ENCODE peak calls at places on chromosomes 2 and 18, in five cellular contexts. W is iris pigment epithelial cell, Q is coronary artery, Z is right cardiac atrium, V is HL-60. G is an unnamed sample.

GRCh38 chr2:101986804-101987740 is 4.7 kb upstream of the IL1R2 start:
- DNase-seq in W (no peak), Q (no peak), Z (no peak), V (no peak), G (no peak)

GRCh38 chr2:229490167-229490566 is 219.1 kb upstream of the PID1 start:
- DNase-seq in W (no peak), Q (no peak), Z (no peak), V (no peak), G (no peak)

GRCh38 chr18:54387631-54388030 is 29.9 kb downstream of the C18orf54 start:
- DNase-seq in W (no peak), Q (no peak), Z (no peak), V (no peak), G (no peak)

GRCh38 chr2:101516833-101517690 is 42.1 kb upstream of the RFX8 start:
- DNase-seq in W (peak; percentile 92), Q (no peak), Z (no peak), V (peak; percentile 84), G (peak; percentile 86)

GRCh38 chr2:129907256-129907973 is 72.1 kb upstream of the RAB6C start:
- DNase-seq in W (no peak), Q (peak; percentile 45), Z (no peak), V (no peak), G (no peak)

GRCh38 chr2:211833582-211834279 is 704.9 kb downstream of the ERBB4 start:
- DNase-seq in W (no peak), Q (no peak), Z (no peak), V (no peak), G (no peak)

GRCh38 chr2:220417503-220417902 is 790.1 kb downstream of the SLC4A3 start:
- DNase-seq in W (no peak), Q (no peak), Z (no peak), V (no peak), G (no peak)

GRCh38 chr2:67259581-67260347 is 137.4 kb upstream of the ETAA1 start:
- DNase-seq in W (peak; percentile 93), Q (no peak), Z (peak; percentile 35), V (no peak), G (no peak)

GRCh38 chr2:17786727-17787126 is 29.5 kb upstream of the MSGN1 start:
- DNase-seq in W (no peak), Q (no peak), Z (no peak), V (no peak), G (no peak)